ENCODE peak calls at places on chromosomes 1 and 21, in five cellular contexts. One of them, this sample, is unnamed.

GRCh38 chr1:33374336-33375105 is 53.6 kb upstream of the A3GALT2 start:
- DNase-seq in neuronal stem cell: no peak
- DNase-seq in H1: no peak
- DNase-seq in H9: no peak
- DNase-seq in trophoblast cell: no peak
- DNase-seq in this sample: peak

GRCh38 chr1:167882376-167882775 is 31.6 kb downstream of the ADCY10 start:
- DNase-seq in neuronal stem cell: no peak
- DNase-seq in H1: no peak
- DNase-seq in H9: no peak
- DNase-seq in trophoblast cell: no peak
- DNase-seq in this sample: no peak

GRCh38 chr1:201670517-201670916 is 131.6 kb downstream of the NAV1 start:
- DNase-seq in neuronal stem cell: no peak
- DNase-seq in H1: no peak
- DNase-seq in H9: no peak
- DNase-seq in trophoblast cell: no peak
- DNase-seq in this sample: no peak

GRCh38 chr21:27164208-27165172 is 197.6 kb upstream of the ADAMTS5 start:
- DNase-seq in neuronal stem cell: no peak
- DNase-seq in H1: no peak
- DNase-seq in H9: no peak
- DNase-seq in trophoblast cell: no peak
- DNase-seq in this sample: no peak

GRCh38 chr1:72570815-72571214 is 288.5 kb upstream of the NEGR1 start:
- DNase-seq in neuronal stem cell: no peak
- DNase-seq in H1: no peak
- DNase-seq in H9: no peak
- DNase-seq in trophoblast cell: no peak
- DNase-seq in this sample: no peak

GRCh38 chr1:18666317-18666920 is 35.8 kb downstream of the PAX7 start:
- DNase-seq in neuronal stem cell: no peak
- DNase-seq in H1: no peak
- DNase-seq in H9: no peak
- DNase-seq in trophoblast cell: no peak
- DNase-seq in this sample: no peak

GRCh38 chr1:154353460-154353904 is 28.2 kb downstream of the ATP8B2 start:
- DNase-seq in neuronal stem cell: peak
- DNase-seq in H1: no peak
- DNase-seq in H9: no peak
- DNase-seq in trophoblast cell: peak
- DNase-seq in this sample: peak

GRCh38 chr1:196497824-196498223 is 110.4 kb downstream of the KCNT2 start:
- DNase-seq in neuronal stem cell: no peak
- DNase-seq in H1: no peak
- DNase-seq in H9: no peak
- DNase-seq in trophoblast cell: no peak
- DNase-seq in this sample: no peak

GRCh38 chr1:7438921-7439655 is 332.0 kb upstream of the VAMP3 start:
- DNase-seq in neuronal stem cell: no peak
- DNase-seq in H1: no peak
- DNase-seq in H9: no peak
- DNase-seq in trophoblast cell: no peak
- DNase-seq in this sample: no peak

GRCh38 chr1:152107984-152108898 is 7.0 kb downstream of the TCHH start:
- DNase-seq in neuronal stem cell: no peak
- DNase-seq in H1: no peak
- DNase-seq in H9: peak
- DNase-seq in trophoblast cell: peak
- DNase-seq in this sample: no peak

GRCh38 chr21:38486221-38486620 is 12.1 kb downstream of the ERG start:
- DNase-seq in neuronal stem cell: no peak
- DNase-seq in H1: no peak
- DNase-seq in H9: no peak
- DNase-seq in trophoblast cell: peak
- DNase-seq in this sample: peak

GRCh38 chr1:58590019-58590418 is 13.0 kb upstream of the TACSTD2 start:
- DNase-seq in neuronal stem cell: no peak
- DNase-seq in H1: no peak
- DNase-seq in H9: no peak
- DNase-seq in trophoblast cell: no peak
- DNase-seq in this sample: no peak

GRCh38 chr1:65177457-65177856 is 29.5 kb downstream of the AK4 start:
- DNase-seq in neuronal stem cell: no peak
- DNase-seq in H1: no peak
- DNase-seq in H9: no peak
- DNase-seq in trophoblast cell: peak
- DNase-seq in this sample: peak

GRCh38 chr1:86423873-86424272 is at the start of gene CLCA2:
- DNase-seq in neuronal stem cell: no peak
- DNase-seq in H1: no peak
- DNase-seq in H9: no peak
- DNase-seq in trophoblast cell: no peak
- DNase-seq in this sample: no peak

GRCh38 chr1:86429830-86430229 is 5.9 kb downstream of the CLCA2 start:
- DNase-seq in neuronal stem cell: no peak
- DNase-seq in H1: no peak
- DNase-seq in H9: no peak
- DNase-seq in trophoblast cell: peak
- DNase-seq in this sample: peak

GRCh38 chr1:86434031-86434430 is 10.1 kb downstream of the CLCA2 start:
- DNase-seq in neuronal stem cell: no peak
- DNase-seq in H1: no peak
- DNase-seq in H9: no peak
- DNase-seq in trophoblast cell: no peak
- DNase-seq in this sample: no peak

GRCh38 chr1:86430376-86430775 is 6.4 kb downstream of the CLCA2 start:
- DNase-seq in neuronal stem cell: no peak
- DNase-seq in H1: no peak
- DNase-seq in H9: no peak
- DNase-seq in trophoblast cell: peak
- DNase-seq in this sample: no peak

DNA sequence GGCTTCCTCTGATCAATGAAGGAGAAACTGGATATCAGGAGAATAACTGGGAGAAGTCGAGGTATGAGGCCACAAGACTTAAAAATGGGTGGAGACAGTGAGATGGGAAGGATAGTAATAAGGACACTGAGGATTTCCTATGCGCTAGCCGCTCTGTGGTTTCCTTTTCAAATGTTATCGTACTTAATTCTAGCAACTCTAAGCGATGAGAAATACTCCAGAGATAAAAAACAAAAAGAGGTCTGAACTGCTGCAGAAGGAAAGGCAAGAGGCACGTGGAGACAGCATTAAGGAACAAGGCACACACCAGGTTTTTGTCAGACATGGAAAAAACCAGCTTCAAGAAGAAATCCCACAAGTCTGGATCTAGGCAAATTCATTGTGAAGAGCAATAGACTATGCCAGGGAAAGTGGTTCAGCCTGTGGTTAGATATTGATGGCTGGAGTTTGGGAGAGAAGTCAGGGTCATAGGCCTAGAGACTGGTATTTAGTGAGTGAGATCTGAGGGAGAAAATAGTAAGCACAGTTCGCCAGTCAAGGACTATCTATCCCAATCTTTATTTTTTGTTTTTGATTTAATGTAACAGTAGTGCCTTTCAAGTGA is 5.3 kb downstream of the CLCA2 start:
- DNase-seq in neuronal stem cell: no peak
- DNase-seq in H1: no peak
- DNase-seq in H9: no peak
- DNase-seq in trophoblast cell: no peak
- DNase-seq in this sample: peak
- H2AK5ac ChIP-seq in neuronal stem cell: no peak
- H2AK5ac ChIP-seq in H1: no peak
- H2AK5ac ChIP-seq in H9: no peak
- H2AK5ac ChIP-seq in trophoblast cell: no peak
- H2AK5ac ChIP-seq in this sample: no peak

DNA sequence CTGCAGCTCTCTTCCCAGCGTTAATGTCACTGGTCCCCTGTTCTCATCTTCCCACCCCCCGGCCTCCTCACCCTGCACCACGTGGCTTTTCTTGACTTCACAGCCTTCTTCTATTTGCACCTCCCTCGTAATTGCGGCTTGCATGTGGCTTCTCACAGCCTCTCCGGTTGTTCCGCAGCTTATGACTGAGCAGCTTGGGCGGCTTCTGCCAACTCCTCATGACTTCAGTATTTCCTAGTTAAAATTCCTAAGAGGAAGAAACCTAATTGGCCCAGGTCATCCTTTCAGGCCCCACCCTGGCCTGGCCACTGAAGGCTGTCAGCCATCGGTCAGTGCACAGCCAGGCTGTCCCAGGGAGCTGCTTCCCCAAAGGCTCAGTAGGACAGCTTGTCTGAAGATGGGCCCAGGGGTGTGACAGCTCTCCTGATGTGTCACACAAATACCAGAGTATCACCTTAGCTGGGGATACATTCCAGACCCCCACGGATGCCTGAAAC is 8.6 kb upstream of the RERE start:
- DNase-seq in neuronal stem cell: no peak
- DNase-seq in H1: no peak
- DNase-seq in H9: peak
- DNase-seq in trophoblast cell: peak
- DNase-seq in this sample: peak
- H2BK12ac ChIP-seq in neuronal stem cell: no peak
- H2BK12ac ChIP-seq in H1: no peak
- H2BK12ac ChIP-seq in H9: no peak
- H2BK12ac ChIP-seq in trophoblast cell: no peak
- H2BK12ac ChIP-seq in this sample: peak

GRCh38 chr1:9889411-9889810 is 20.7 kb downstream of the CTNNBIP1 start:
- DNase-seq in neuronal stem cell: no peak
- DNase-seq in H1: no peak
- DNase-seq in H9: no peak
- DNase-seq in trophoblast cell: no peak
- DNase-seq in this sample: no peak
- H2AK5ac ChIP-seq in neuronal stem cell: peak
- H2AK5ac ChIP-seq in H1: no peak
- H2AK5ac ChIP-seq in H9: no peak
- H2AK5ac ChIP-seq in trophoblast cell: no peak
- H2AK5ac ChIP-seq in this sample: peak

GRCh38 chr1:44839561-44839960 is 3.5 kb downstream of the PTCH2 start:
- DNase-seq in neuronal stem cell: no peak
- DNase-seq in H1: no peak
- DNase-seq in H9: no peak
- DNase-seq in trophoblast cell: no peak
- DNase-seq in this sample: no peak
- H2BK12ac ChIP-seq in neuronal stem cell: peak
- H2BK12ac ChIP-seq in H1: peak
- H2BK12ac ChIP-seq in H9: no peak
- H2BK12ac ChIP-seq in trophoblast cell: no peak
- H2BK12ac ChIP-seq in this sample: no peak

GRCh38 chr1:15765495-15766194 is 7.0 kb downstream of the FBLIM1 start:
- DNase-seq in neuronal stem cell: no peak
- DNase-seq in H1: no peak
- DNase-seq in H9: no peak
- DNase-seq in trophoblast cell: no peak
- DNase-seq in this sample: peak

GRCh38 chr1:15764890-15765289 is 6.3 kb downstream of the FBLIM1 start:
- DNase-seq in neuronal stem cell: no peak
- DNase-seq in H1: no peak
- DNase-seq in H9: no peak
- DNase-seq in trophoblast cell: no peak
- DNase-seq in this sample: no peak

GRCh38 chr1:15770313-15770962 is 11.8 kb downstream of the FBLIM1 start:
- DNase-seq in neuronal stem cell: no peak
- DNase-seq in H1: no peak
- DNase-seq in H9: no peak
- DNase-seq in trophoblast cell: no peak
- DNase-seq in this sample: no peak

GRCh38 chr1:15767941-15768340 is 9.3 kb downstream of the FBLIM1 start:
- DNase-seq in neuronal stem cell: no peak
- DNase-seq in H1: no peak
- DNase-seq in H9: no peak
- DNase-seq in trophoblast cell: no peak
- DNase-seq in this sample: no peak

GRCh38 chr1:15768388-15768787 is 9.8 kb downstream of the FBLIM1 start:
- DNase-seq in neuronal stem cell: no peak
- DNase-seq in H1: no peak
- DNase-seq in H9: no peak
- DNase-seq in trophoblast cell: no peak
- DNase-seq in this sample: no peak
- H2AK5ac ChIP-seq in neuronal stem cell: no peak
- H2AK5ac ChIP-seq in H1: no peak
- H2AK5ac ChIP-seq in H9: no peak
- H2AK5ac ChIP-seq in trophoblast cell: no peak
- H2AK5ac ChIP-seq in this sample: no peak

GRCh38 chr1:241598234-241598633 is 41.9 kb downstream of the CHML start:
- DNase-seq in neuronal stem cell: no peak
- DNase-seq in H1: no peak
- DNase-seq in H9: no peak
- DNase-seq in trophoblast cell: no peak
- DNase-seq in this sample: no peak
- H2BK12ac ChIP-seq in neuronal stem cell: no peak
- H2BK12ac ChIP-seq in H1: no peak
- H2BK12ac ChIP-seq in H9: no peak
- H2BK12ac ChIP-seq in trophoblast cell: no peak
- H2BK12ac ChIP-seq in this sample: no peak

GRCh38 chr1:31784356-31785019 is 20.3 kb upstream of the ADGRB2 start:
- DNase-seq in neuronal stem cell: no peak
- DNase-seq in H1: no peak
- DNase-seq in H9: peak
- DNase-seq in trophoblast cell: no peak
- DNase-seq in this sample: no peak

GRCh38 chr1:31782766-31783410 is 18.7 kb upstream of the ADGRB2 start:
- DNase-seq in neuronal stem cell: no peak
- DNase-seq in H1: no peak
- DNase-seq in H9: peak
- DNase-seq in trophoblast cell: no peak
- DNase-seq in this sample: no peak

GRCh38 chr1:31782066-31782762 is 18.1 kb upstream of the ADGRB2 start:
- DNase-seq in neuronal stem cell: no peak
- DNase-seq in H1: no peak
- DNase-seq in H9: no peak
- DNase-seq in trophoblast cell: no peak
- DNase-seq in this sample: no peak

GRCh38 chr1:31785020-31785946 is 21.1 kb upstream of the ADGRB2 start:
- DNase-seq in neuronal stem cell: no peak
- DNase-seq in H1: no peak
- DNase-seq in H9: peak
- DNase-seq in trophoblast cell: no peak
- DNase-seq in this sample: no peak

DNA sequence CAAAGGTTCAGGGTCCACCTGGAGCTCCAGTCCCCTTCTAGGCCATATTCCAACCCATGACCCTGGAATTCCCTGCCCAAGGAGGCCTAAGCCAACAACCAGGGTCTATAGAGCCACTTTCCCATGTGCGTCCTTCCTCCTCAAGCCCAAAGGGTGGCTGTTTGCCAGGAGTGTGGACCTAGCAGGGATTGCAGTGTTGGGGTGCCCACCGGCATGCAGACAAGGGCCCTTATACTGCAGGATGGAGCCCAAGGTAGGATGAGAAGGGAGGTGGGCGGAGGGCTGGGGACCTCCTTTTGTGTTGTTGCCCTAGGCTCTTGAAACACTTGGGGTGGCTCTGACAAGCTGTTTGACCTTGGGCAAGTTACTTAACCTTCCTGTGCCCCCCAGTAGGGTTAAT is 19.7 kb upstream of the ADGRB2 start:
- DNase-seq in neuronal stem cell: no peak
- DNase-seq in H1: no peak
- DNase-seq in H9: peak
- DNase-seq in trophoblast cell: no peak
- DNase-seq in this sample: no peak
- H2AK5ac ChIP-seq in neuronal stem cell: peak
- H2AK5ac ChIP-seq in H1: peak
- H2AK5ac ChIP-seq in H9: no peak
- H2AK5ac ChIP-seq in trophoblast cell: no peak
- H2AK5ac ChIP-seq in this sample: no peak